ENCODE peak calls at places on chromosome 17, in seven cellular contexts. R, U, Z, N, T, B and W are unnamed samples.

GRCh38 chr17:63848834-63849689 is 6.6 kb upstream of the SMARCD2 start:
- DNase-seq in Z (peak), T (peak), U (peak), R (no peak), B (peak), N (no peak), W (peak)

GRCh38 chr17:10394201-10394887 is 21.5 kb upstream of the MYH13 start:
- DNase-seq in T (no peak), N (no peak), B (no peak), U (no peak), Z (no peak), R (no peak), W (no peak)

GRCh38 chr17:2215616-2216364 is 87.8 kb downstream of the SMG6 start:
- DNase-seq in Z (peak), T (peak), R (peak), U (peak), N (no peak), B (no peak), W (peak)

GRCh38 chr17:82152556-82153294 is 54.7 kb upstream of the FASN start:
- DNase-seq in N (no peak), B (no peak), U (no peak), T (peak), Z (no peak), R (no peak), W (no peak)

GRCh38 chr17:7186241-7186640 is 7.1 kb upstream of the ASGR1 start:
- DNase-seq in U (no peak), T (no peak), B (no peak), R (no peak), Z (no peak), N (no peak), W (no peak)

GRCh38 chr17:66347661-66348604 is 45.5 kb downstream of the PRKCA start:
- DNase-seq in U (no peak), B (no peak), R (no peak), Z (no peak), N (no peak), T (no peak), W (no peak)

GRCh38 chr17:62854026-62854425 is 45.9 kb upstream of the MARCHF10 start:
- DNase-seq in T (no peak), N (no peak), R (peak), B (no peak), Z (no peak), U (no peak), W (no peak)

GRCh38 chr17:45008191-45008590 is 40.1 kb upstream of the C1QL1 start:
- DNase-seq in Z (no peak), U (no peak), N (no peak), B (no peak), R (no peak), T (no peak), W (no peak)

GRCh38 chr17:82933911-82934310 is 94.1 kb upstream of the ZNF750 start:
- DNase-seq in B (no peak), N (no peak), U (no peak), R (no peak), T (peak), Z (no peak), W (no peak)

GRCh38 chr17:83151442-83152220 is 72.2 kb downstream of the METRNL start:
- DNase-seq in R (peak), T (no peak), U (no peak), N (no peak), B (no peak), Z (no peak), W (no peak)

GRCh38 chr17:39027037-39027436 is 59.8 kb upstream of the FBXO47 start:
- DNase-seq in T (peak), Z (no peak), U (peak), B (no peak), R (no peak), N (no peak), W (peak)

GRCh38 chr17:57672205-57672632 is 72.9 kb downstream of the CCDC182 start:
- DNase-seq in T (no peak), B (no peak), Z (peak), N (peak), U (no peak), R (no peak), W (peak)

GRCh38 chr17:82228842-82229685 is at the start of gene SLC16A3:
- DNase-seq in Z (no peak), N (no peak), U (no peak), T (peak), B (no peak), R (no peak), W (peak)

GRCh38 chr17:59366773-59367656 is 35.6 kb downstream of the YPEL2 start:
- DNase-seq in T (peak), Z (no peak), U (peak), B (no peak), N (no peak), R (no peak), W (peak)

GRCh38 chr17:10271004-10271620 is 72.7 kb upstream of the GAS7 start:
- DNase-seq in B (no peak), R (no peak), N (no peak), T (no peak), U (no peak), Z (no peak), W (no peak)

GRCh38 chr17:34990921-34991365 is 10.6 kb downstream of the LIG3 start:
- DNase-seq in N (no peak), T (peak), R (no peak), B (no peak), Z (no peak), U (no peak), W (no peak)

GRCh38 chr17:14044702-14045101 is 24.6 kb upstream of the COX10 start:
- DNase-seq in T (no peak), B (no peak), N (no peak), Z (no peak), R (no peak), U (no peak), W (no peak)

GRCh38 chr17:8825802-8826201 is 26.6 kb upstream of the MFSD6L start:
- DNase-seq in B (no peak), R (no peak), T (no peak), Z (no peak), N (no peak), U (no peak), W (no peak)

GRCh38 chr17:45029096-45029495 is 22.3 kb downstream of the DCAKD start:
- DNase-seq in B (no peak), N (no peak), R (no peak), U (no peak), T (no peak), Z (no peak), W (no peak)

GRCh38 chr17:31663576-31663975 is 195.5 kb downstream of the COPRS start:
- DNase-seq in R (no peak), B (peak), T (no peak), N (no peak), U (no peak), Z (no peak), W (no peak)

GRCh38 chr17:6178959-6179358 is 108.8 kb downstream of the WSCD1 start:
- DNase-seq in N (no peak), T (no peak), R (no peak), B (no peak), Z (no peak), U (no peak), W (no peak)

GRCh38 chr17:11561702-11562101 is 36.6 kb upstream of the DNAH9 start:
- DNase-seq in Z (no peak), U (no peak), R (no peak), B (no peak), T (no peak), N (no peak), W (no peak)

GRCh38 chr17:15185625-15185991 is 79.5 kb downstream of the PMP22 start:
- DNase-seq in Z (peak), B (no peak), R (peak), T (no peak), U (peak), N (no peak), W (peak)

GRCh38 chr17:55340171-55340570 is 75.4 kb downstream of the HLF start:
- DNase-seq in B (no peak), Z (no peak), T (no peak), R (no peak), N (no peak), U (peak), W (no peak)

GRCh38 chr17:67829331-67829730 is 4.0 kb downstream of the BPTF start:
- DNase-seq in Z (no peak), U (no peak), T (no peak), R (no peak), B (no peak), N (no peak), W (no peak)

GRCh38 chr17:67833946-67834631 is 8.8 kb downstream of the BPTF start:
- DNase-seq in B (no peak), R (no peak), N (no peak), U (no peak), T (no peak), Z (no peak), W (no peak)

GRCh38 chr17:67831268-67831667 is 6.0 kb downstream of the BPTF start:
- DNase-seq in N (no peak), B (no peak), Z (no peak), U (no peak), T (no peak), R (no peak), W (peak)

GRCh38 chr17:67833134-67833533 is 7.8 kb downstream of the BPTF start:
- DNase-seq in U (no peak), N (no peak), T (no peak), R (no peak), Z (no peak), B (no peak), W (no peak)

DNA sequence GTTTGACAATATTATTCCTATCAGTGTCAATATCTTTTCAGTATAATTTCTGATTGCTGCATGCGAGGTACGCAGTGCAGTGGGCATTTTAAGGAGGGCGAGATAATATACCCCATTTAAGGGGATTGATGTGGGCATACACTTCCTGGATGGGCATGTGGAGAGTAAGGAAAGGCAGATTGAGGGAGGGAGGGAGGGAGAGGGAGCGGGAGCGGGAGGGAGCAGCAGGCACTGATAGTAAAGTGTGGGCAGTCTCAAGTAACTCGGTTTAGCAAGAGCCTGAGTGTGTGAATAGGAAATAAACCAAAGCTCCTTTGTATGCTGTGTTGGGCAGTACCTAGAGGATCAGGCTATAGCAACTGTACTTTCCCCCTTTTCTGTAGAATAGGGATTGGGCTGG is 5.1 kb downstream of the BPTF start:
- DNase-seq in Z (no peak), B (no peak), R (no peak), N (no peak), T (no peak), U (no peak), W (no peak)
- H3K4me3 ChIP-seq in Z (no peak), B (no peak), R (no peak), N (no peak), T (no peak), U (no peak), W (no peak)

DNA sequence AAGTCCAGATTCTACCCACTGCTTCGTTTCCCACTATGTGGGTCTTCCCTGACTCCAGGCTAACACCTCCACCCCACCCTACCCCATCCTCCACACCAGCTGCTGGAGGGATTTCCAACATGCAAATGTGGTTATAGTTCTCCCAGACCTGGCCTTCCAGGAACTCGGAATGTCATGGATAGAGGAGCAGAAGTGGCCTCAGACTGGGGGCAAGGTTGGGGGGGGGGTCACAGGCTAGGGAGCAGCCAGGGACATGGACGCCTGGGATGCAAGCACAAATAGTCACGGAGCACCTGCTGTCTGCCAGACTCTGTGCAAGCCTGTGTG is 2.0 kb downstream of the CAMKK1 start:
- DNase-seq in N (no peak), R (no peak), B (no peak), Z (no peak), T (no peak), U (no peak), W (no peak)
- H3K4me3 ChIP-seq in N (no peak), R (no peak), B (no peak), Z (no peak), T (no peak), U (no peak), W (no peak)

GRCh38 chr17:68600881-68601564 is at the start of gene FAM20A:
- DNase-seq in Z (no peak), U (peak), T (peak), N (no peak), B (no peak), R (no peak), W (peak)
- H3K4me3 ChIP-seq in Z (peak), U (peak), T (peak), N (peak), B (no peak), R (peak), W (no peak)

DNA sequence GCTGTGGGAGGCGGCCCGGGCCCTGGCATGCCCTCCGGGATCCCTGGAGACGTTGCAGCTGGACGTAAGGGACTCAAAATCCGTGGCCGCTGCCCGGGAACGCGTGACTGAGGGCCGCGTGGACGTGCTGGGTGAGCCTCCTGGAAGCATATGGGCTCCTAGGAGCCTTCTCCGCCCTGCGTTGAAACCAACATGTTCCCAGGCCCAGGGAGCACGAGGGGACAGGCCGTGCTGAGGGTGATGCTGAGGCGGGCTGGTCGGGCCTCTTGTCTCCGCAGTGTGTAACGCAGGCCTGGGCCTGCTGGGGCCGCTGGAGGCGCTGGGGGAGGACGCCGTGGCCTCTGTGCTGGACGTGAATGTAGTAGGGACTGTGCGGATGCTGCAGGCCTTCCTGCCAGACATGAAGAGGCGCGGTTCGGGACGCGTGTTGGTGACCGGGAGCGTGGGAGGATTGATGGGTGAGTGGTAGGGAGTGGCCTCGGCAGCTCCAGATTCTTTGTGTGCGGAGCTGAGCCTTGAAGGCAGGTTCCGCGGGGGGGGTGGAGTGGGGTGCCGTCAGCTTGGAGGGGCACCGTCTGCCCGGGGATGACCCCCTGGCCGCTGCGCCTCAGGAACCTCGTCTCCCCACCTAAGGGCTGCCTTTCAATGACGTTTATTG is 567 bp downstream of the HSD17B1 start:
- DNase-seq in Z (no peak), R (no peak), T (no peak), U (no peak), B (no peak), N (no peak), W (no peak)
- H3K4me3 ChIP-seq in Z (peak), R (no peak), T (peak), U (no peak), B (peak), N (peak), W (no peak)

GRCh38 chr17:27332485-27333409 is 38.8 kb downstream of the WSB1 start:
- DNase-seq in B (peak), Z (peak), T (peak), U (peak), N (peak), R (peak), W (peak)
- H3K4me3 ChIP-seq in B (peak), Z (peak), T (peak), U (no peak), N (peak), R (peak), W (peak)

DNA sequence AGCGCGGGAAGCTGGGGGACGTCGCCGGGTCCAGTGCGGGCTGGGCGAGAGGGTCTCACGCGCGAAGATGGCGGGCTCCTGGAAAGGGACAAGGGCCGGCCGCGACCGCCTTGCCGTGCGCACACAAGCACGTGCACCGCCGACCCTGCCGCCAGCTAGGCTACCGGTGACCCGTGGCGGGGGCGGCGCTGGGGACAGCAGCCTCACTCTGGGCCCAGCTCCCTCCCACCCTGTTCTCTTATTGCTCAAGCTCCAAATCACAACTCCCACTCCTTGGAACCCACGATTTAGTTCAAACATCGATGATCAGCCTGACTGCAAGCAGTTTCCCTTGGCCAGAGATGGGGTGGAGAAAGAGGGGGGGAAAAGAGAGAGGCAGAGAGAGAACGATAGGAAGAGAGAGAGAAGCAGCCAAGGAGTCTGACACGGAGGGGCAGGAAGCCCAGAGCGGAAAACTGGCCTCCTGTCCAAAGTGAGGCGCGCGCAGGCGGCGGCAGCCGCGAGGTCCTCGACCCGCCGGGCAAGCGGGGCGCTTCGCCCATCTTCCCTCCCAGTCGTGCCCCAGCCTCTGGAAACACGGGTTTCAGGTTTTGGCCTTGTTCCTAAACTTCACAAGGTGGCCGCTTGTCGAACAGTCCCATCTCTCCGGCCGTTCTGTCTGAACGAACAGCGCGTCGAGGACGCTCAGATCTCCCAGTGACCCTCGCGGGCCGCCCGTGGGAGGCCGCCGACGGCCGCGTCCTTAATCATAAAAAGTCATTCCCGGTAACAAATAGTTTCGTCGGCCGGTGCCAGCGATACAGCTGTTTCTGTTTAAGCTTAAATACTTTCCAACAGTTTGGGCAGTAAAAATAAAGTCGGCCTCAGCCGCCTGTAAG is 1.7 kb upstream of the CBX8 start:
- DNase-seq in N (no peak), U (no peak), B (no peak), T (no peak), R (no peak), Z (no peak), W (no peak)
- H3K4me3 ChIP-seq in N (peak), U (peak), B (no peak), T (peak), R (peak), Z (peak), W (peak)

DNA sequence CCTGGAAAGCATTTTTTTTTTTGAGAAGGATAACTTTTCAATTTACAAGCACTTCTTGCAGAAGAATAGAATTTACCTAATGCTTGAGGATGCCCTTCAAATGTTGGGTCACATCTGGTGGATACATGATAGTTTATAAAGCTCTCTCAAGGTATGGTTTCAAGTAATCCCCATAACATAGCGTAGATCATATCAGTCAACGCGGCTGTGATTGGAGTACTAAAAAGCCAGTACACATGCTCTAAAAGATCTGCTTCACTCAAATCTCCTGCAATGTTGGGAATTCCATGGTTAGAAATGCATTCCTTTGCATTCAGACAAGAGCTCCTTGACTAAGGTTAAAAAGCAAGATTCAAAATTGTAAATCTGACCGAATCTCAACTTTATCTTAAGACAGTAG is 3.9 kb upstream of the KCNJ16 start:
- DNase-seq in R (no peak), B (no peak), Z (no peak), N (no peak), U (no peak), T (no peak), W (no peak)
- H3K4me3 ChIP-seq in R (no peak), B (no peak), Z (no peak), N (no peak), U (no peak), T (no peak), W (no peak)

GRCh38 chr17:19363460-19364035 is 1.0 kb upstream of the B9D1 start:
- DNase-seq in R (no peak), N (no peak), T (no peak), Z (no peak), B (no peak), U (no peak), W (no peak)
- H3K4me3 ChIP-seq in R (no peak), N (no peak), T (no peak), Z (no peak), B (no peak), U (no peak), W (no peak)

DNA sequence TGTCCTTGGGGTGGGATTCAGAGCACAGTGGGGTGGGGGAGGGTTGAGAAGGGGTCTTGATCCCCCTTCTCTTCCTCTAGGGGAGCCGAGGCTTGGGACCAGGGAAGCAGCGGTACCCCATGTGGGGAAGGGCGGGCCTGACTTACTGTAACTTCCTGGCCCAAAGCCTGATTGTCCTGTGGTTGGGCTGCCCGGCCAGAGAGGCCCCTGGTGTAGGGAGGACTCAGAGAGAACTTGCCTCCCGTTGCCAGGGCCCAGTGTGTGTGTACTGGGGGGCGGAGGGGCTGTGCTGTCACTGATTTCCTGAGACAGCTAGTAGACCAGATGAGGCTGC is 16.8 kb downstream of the SOCS3 start:
- DNase-seq in T (peak), B (peak), N (no peak), R (peak), U (peak), Z (no peak), W (peak)
- H3K4me3 ChIP-seq in T (no peak), B (peak), N (no peak), R (peak), U (no peak), Z (peak), W (no peak)